ENCODE peak calls at places on chromosomes 13 and 19, in six cellular contexts. Y, W, A, G, V and C are unnamed samples.

GRCh38 chr13:50670847-50671542 is 172.5 kb downstream of the DLEU7 start:
- DNase-seq in G (no peak), A (no peak), Y (no peak), V (no peak), W (no peak), C (no peak)

GRCh38 chr19:10687518-10688288 is 13.5 kb upstream of the QTRT1 start:
- DNase-seq in Y (no peak), G (no peak), W (no peak), A (no peak), V (no peak), C (no peak)

GRCh38 chr19:14114854-14115253 is 2.7 kb downstream of the PRKACA start:
- DNase-seq in V (peak), Y (peak), W (no peak), G (peak), A (peak), C (no peak)

GRCh38 chr19:19218911-19219310 is 7.2 kb downstream of the NCAN start:
- DNase-seq in A (no peak), Y (no peak), V (no peak), W (no peak), G (no peak), C (no peak)

GRCh38 chr13:50080856-50081105 is 65.5 kb downstream of the KCNRG start:
- DNase-seq in V (no peak), W (no peak), A (no peak), G (no peak), Y (no peak), C (no peak)

GRCh38 chr13:95710313-95710712 is 33.4 kb downstream of the DNAJC3 start:
- DNase-seq in Y (no peak), V (no peak), A (no peak), W (no peak), G (peak), C (no peak)

GRCh38 chr13:49821216-49821820 is 28.8 kb upstream of the KPNA3 start:
- DNase-seq in Y (no peak), G (peak), V (no peak), A (no peak), W (no peak), C (no peak)

GRCh38 chr19:1131718-1132552 is 28.1 kb downstream of the GPX4 start:
- DNase-seq in W (no peak), Y (peak), G (peak), A (peak), V (peak), C (no peak)

GRCh38 chr13:109281017-109281416 is 505.4 kb downstream of the IRS2 start:
- DNase-seq in Y (no peak), V (no peak), G (no peak), W (no peak), A (no peak), C (no peak)

GRCh38 chr19:17949956-17950309 is 17.0 kb upstream of the KCNN1 start:
- DNase-seq in A (no peak), W (no peak), V (no peak), Y (no peak), G (no peak), C (no peak)